ENCODE peak calls at places on chromosomes 12 and 14, in five cellular contexts. H is AG09319, G is naive B cell, Q is lower lobe of right lung, U is Caco-2. F is an unnamed sample.

GRCh38 chr14:92173668-92174067 is 51.9 kb downstream of the CPSF2 start:
- DNase-seq in G (no peak), H (no peak), U (no peak), Q (no peak), F (no peak)

GRCh38 chr12:95611676-95612309 is 60.5 kb upstream of the USP44 start:
- DNase-seq in U (no peak), Q (no peak), G (no peak), H (no peak), F (no peak)

GRCh38 chr12:98909749-98910148 is 264.7 kb downstream of the APAF1 start:
- DNase-seq in Q (no peak), H (no peak), U (no peak), G (no peak), F (no peak)

GRCh38 chr12:103751171-103751570 is 89.9 kb downstream of the NT5DC3 start:
- DNase-seq in H (no peak), Q (no peak), U (no peak), G (no peak), F (no peak)

GRCh38 chr12:85457026-85457425 is 177.0 kb downstream of the ALX1 start:
- DNase-seq in H (no peak), U (no peak), Q (no peak), G (no peak), F (no peak)

GRCh38 chr14:77170045-77170444 is 11.6 kb upstream of the TMEM63C start:
- DNase-seq in H (no peak), Q (no peak), U (no peak), G (no peak), F (no peak)

GRCh38 chr12:54135621-54136027 is 53.2 kb downstream of the SMUG1 start:
- DNase-seq in G (no peak), U (peak; percentile 92), Q (no peak), H (no peak), F (no peak)

GRCh38 chr14:65434216-65434850 is 21.8 kb downstream of the FUT8 start:
- DNase-seq in G (no peak), U (no peak), Q (no peak), H (no peak), F (no peak)

GRCh38 chr12:59383426-59383822 is 212.4 kb upstream of the SLC16A7 start:
- DNase-seq in G (no peak), H (peak; percentile 75), U (no peak), Q (no peak), F (no peak)

GRCh38 chr14:34662558-34663088 is 32.7 kb upstream of the SNX6 start:
- DNase-seq in H (no peak), G (no peak), Q (no peak), U (no peak), F (no peak)

GRCh38 chr14:75982724-75983358 is 1.0 kb upstream of the TGFB3 start:
- DNase-seq in H (no peak), G (peak; percentile 32), Q (peak; percentile 69), U (peak; percentile 48), F (no peak)

GRCh38 chr12:103880299-103881142 is 39.5 kb upstream of the NT5DC3 start:
- DNase-seq in Q (no peak), H (no peak), U (no peak), G (no peak), F (no peak)

GRCh38 chr12:127401005-127401404 is 866.0 kb upstream of the TMEM132C start:
- DNase-seq in U (no peak), H (no peak), G (no peak), Q (no peak), F (no peak)

GRCh38 chr12:69354172-69354560 is 5.4 kb upstream of the YEATS4 start:
- DNase-seq in G (no peak), H (no peak), U (no peak), Q (no peak), F (no peak)

GRCh38 chr12:12909995-12910391 is 18.6 kb downstream of the GPRC5A start:
- DNase-seq in Q (no peak), H (no peak), G (no peak), U (no peak), F (no peak)

GRCh38 chr12:116619246-116619645 is 60.1 kb downstream of the MAP1LC3B2 start:
- DNase-seq in H (no peak), Q (no peak), G (no peak), U (peak; percentile 56), F (no peak)

GRCh38 chr14:101108579-101109346 is 205.2 kb upstream of the RTL1 start:
- DNase-seq in Q (no peak), U (no peak), H (no peak), G (no peak), F (peak; percentile 23)

GRCh38 chr12:75130811-75131210 is 78.8 kb downstream of the KCNC2 start:
- DNase-seq in H (no peak), Q (no peak), G (no peak), U (no peak), F (no peak)

GRCh38 chr12:57727758-57728395 is 10.7 kb downstream of the AGAP2 start:
- DNase-seq in U (no peak), H (no peak), Q (no peak), G (no peak), F (no peak)

GRCh38 chr14:94077111-94077821 is 3.7 kb downstream of the DDX24 start:
- DNase-seq in Q (no peak), H (no peak), U (no peak), G (no peak), F (no peak)

F was measured in right atrium auricular region.